ENCODE peak calls at places on chromosome 2, in ten cellular contexts. L is GM23248; Z is PC-9; H is pancreas; S is HL-60; D is fibroblast of lung; B is effector memory CD4-positive, alpha-beta T cell; Y is left lung; K is mesendoderm; Q is CD8-positive, alpha-beta memory T cell. A is an unnamed sample.

GRCh38 chr2:19195681-19196080 is 162.7 kb downstream of the OSR1 start:
- DNase-seq in L (no peak), Z (peak), H (no peak), S (no peak), D (no peak), B (no peak), Y (no peak), K (peak), Q (no peak), A (no peak)

GRCh38 chr2:213119061-213119809 is 32.2 kb downstream of the IKZF2 start:
- DNase-seq in L (peak), Z (no peak), H (no peak), S (peak), D (peak), B (no peak), Y (no peak), K (no peak), Q (peak), A (peak)

GRCh38 chr2:27705851-27706622 is 42.3 kb downstream of the SLC4A1AP start:
- DNase-seq in L (peak), Z (peak), H (peak), S (peak), D (peak), B (no peak), Y (peak), K (peak), Q (no peak), A (peak)

GRCh38 chr2:43136011-43136799 is 90.2 kb downstream of the ZFP36L2 start:
- DNase-seq in L (no peak), Z (peak), H (no peak), S (peak), D (no peak), B (no peak), Y (no peak), K (no peak), Q (no peak), A (no peak)

GRCh38 chr2:219522111-219523030 is 8.1 kb downstream of the ASIC4 start:
- DNase-seq in L (peak), Z (peak), H (no peak), S (no peak), D (peak), B (no peak), Y (no peak), K (peak), Q (no peak), A (no peak)

GRCh38 chr2:204834716-204835115 is 289.4 kb downstream of the PARD3B start:
- DNase-seq in L (no peak), Z (no peak), H (no peak), S (no peak), D (no peak), B (no peak), Y (no peak), K (no peak), Q (no peak), A (no peak)

GRCh38 chr2:160859086-160859485 is 301.1 kb upstream of the TANK start:
- DNase-seq in L (no peak), Z (peak), H (no peak), S (no peak), D (no peak), B (no peak), Y (no peak), K (no peak), Q (no peak), A (no peak)

GRCh38 chr2:96815326-96816126 is 542 bp upstream of the CNNM3 start:
- DNase-seq in L (peak), Z (peak), H (peak), S (no peak), D (peak), B (no peak), Y (no peak), K (peak), Q (no peak), A (no peak)

GRCh38 chr2:27954261-27954673 is 63.7 kb downstream of the BABAM2 start:
- DNase-seq in L (peak), Z (no peak), H (no peak), S (no peak), D (peak), B (no peak), Y (no peak), K (no peak), Q (no peak), A (no peak)

GRCh38 chr2:145961846-145962245 is 1441.9 kb upstream of the ZEB2 start:
- DNase-seq in L (peak), Z (no peak), H (no peak), S (no peak), D (peak), B (no peak), Y (no peak), K (no peak), Q (no peak), A (no peak)

DNA sequence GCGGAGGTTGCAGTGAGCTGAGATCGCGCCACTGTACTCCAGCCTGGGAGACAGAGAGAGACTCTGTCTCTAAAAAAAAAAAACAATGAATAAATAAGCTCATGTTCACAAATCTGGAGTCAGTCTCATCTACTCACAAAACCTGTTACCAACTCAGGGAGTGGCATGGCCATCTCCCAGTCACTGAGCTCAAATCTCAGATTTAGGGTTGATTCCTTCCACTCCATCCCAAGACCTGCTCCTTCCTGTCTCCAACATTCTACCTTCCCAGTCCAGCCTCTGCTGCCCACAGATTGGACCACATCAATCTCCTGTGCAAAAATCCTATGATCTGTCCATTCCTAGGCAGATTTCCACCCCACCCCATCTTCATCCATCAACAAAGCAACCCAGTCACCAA is 1.6 kb downstream of the STAT1 start:
- DNase-seq in L (no peak), Z (no peak), H (no peak), S (no peak), D (no peak), B (no peak), Y (no peak), K (no peak), Q (no peak), A (no peak)
- H3K4me3 ChIP-seq in L (peak), Z (peak), H (peak), S (no peak), D (no peak), B (peak), Y (no peak), K (no peak), Q (peak), A (peak)

DNA sequence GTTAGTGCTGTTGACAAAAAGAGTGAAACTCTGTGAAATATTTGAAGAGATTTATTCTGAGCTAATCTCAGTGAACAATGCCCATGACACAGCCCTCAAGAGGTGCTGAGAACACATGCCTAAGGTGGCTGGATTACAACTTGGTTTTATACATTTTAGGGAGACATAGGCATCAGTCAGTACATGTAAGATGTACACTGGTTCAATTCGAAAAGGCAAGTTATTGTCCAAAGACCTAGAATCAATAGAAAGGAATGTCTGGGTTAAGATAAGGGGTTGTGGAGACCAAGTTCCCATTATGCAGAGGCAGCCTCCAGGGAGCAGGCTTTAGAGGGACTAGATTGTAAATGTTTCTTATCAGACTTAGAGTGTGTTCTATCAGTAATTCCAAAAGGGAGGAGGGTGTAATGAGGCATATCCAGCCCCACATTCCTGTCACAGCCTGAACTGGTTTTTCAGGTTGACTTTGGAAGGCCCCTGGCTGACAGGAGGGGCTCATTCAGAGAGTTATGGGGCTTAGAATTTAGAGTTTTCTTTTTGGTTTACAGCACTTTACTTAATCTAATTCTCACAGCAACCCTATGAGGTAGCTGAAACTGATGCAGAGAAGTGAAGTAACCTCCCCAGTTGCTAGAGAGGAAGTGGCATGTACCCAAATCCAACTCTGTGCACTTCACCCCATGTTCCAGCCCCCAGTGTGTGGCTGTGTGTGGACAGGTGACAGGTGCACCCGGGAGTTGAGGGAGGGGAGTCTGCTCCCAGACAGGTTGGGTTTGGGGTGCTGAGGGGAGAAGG is 28.3 kb upstream of the ASAP2 start:
- DNase-seq in L (peak), Z (peak), H (no peak), S (no peak), D (no peak), B (no peak), Y (no peak), K (peak), Q (no peak), A (no peak)
- H3K27ac ChIP-seq in L (peak), Z (peak), H (peak), S (no peak), D (peak), B (no peak), Y (peak), K (no peak), Q (no peak), A (peak)

DNA sequence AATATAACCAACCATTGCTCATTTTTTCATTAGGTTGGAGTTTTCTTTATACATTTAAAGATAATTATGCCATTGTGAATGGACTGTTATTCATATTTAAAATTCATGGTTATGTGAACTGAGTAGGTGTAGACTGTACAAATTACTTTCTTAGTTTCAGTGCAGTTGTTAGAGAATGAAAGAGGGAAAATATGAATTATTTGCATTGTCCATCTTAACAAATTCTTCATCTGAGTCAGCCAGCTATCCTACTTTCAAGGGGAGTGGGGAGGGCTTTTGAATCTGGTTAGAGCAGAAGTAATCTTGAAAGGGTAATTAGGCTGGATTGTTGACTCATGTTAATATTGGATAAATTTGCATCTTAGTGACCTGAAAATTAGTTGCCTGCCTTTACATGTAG is 212.0 kb downstream of the MCFD2 start:
- DNase-seq in L (peak), Z (no peak), H (no peak), S (no peak), D (no peak), B (no peak), Y (no peak), K (no peak), Q (no peak), A (no peak)
- H3K4me3 ChIP-seq in L (peak), Z (no peak), H (no peak), S (no peak), D (no peak), B (no peak), Y (no peak), K (no peak), Q (no peak), A (peak)

DNA sequence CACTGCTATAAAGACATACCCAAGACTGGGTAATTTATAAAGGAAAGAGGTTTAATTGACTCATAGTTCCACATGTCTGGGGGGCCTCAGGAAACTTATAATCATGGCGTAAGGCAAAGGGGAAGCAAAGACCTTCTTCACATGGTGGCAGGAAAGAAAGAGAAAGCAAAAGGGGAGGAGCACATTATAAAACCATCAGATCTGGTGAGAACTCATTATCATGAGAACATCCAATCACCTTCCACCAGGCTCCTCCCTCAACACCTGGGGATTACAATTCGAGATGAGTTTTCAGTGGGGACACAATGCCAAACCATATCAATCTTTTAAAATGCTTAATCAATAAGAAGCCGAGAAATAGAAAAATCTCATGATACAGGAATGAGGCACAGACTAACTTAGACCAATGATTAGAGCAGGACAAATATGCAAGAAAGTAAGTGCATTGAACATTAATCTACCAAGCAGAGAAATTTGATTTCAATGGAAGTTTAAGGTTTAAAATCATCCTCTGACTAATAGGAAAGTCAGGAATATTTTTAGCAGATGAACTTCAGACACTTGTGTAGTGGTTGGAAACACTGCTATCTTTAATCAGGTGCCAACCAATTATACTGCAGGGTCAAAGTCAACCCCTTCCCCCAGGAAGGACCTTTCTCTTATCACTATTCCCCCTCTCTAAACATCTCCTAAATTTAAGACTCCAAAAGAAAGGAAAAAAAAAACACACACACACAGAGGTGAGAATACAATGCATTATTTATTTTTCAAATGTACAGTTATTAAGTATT is 259.2 kb downstream of the IRS1 start:
- DNase-seq in L (no peak), Z (no peak), H (no peak), S (no peak), D (no peak), B (no peak), Y (no peak), K (no peak), Q (no peak), A (no peak)
- H3K27ac ChIP-seq in L (no peak), Z (no peak), H (no peak), S (no peak), D (no peak), B (no peak), Y (no peak), K (no peak), Q (no peak), A (no peak)

DNA sequence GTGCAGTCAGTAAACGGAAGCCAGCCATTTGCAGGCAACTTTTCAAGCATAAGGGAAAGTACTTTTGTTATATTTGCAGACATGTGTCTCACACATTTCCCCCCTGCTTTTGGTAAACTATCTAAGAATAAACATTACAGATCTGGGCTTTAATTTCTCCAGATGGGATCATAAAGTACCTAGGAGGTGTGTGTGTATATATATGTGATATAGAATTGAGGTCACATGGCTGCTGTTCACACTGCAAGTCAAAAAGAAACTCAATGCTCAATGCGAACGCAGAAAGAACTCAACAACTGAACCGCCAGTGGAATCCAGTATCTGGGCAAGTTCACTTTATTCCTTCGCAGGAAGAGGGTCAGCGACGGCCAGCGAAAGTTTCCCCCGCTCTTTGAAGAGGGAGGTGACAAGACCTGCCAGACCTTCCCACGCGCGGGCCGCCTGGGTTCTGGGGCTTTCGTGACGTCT is 17.7 kb downstream of the POU3F3 start:
- DNase-seq in L (no peak), Z (no peak), H (no peak), S (no peak), D (no peak), B (no peak), Y (no peak), K (no peak), Q (no peak), A (no peak)
- H3K4me3 ChIP-seq in L (no peak), Z (no peak), H (no peak), S (no peak), D (no peak), B (no peak), Y (no peak), K (no peak), Q (no peak), A (no peak)

GRCh38 chr2:48883661-48884060 is 128.1 kb upstream of the LHCGR start:
- DNase-seq in L (no peak), Z (no peak), H (no peak), S (no peak), D (no peak), B (no peak), Y (no peak), K (no peak), Q (no peak), A (no peak)
- H3K27ac ChIP-seq in L (no peak), Z (no peak), H (no peak), S (no peak), D (no peak), B (no peak), Y (no peak), K (no peak), Q (no peak), A (no peak)

GRCh38 chr2:73283545-73284295 is 558 bp downstream of the FBXO41 start:
- DNase-seq in L (no peak), Z (no peak), H (peak), S (peak), D (no peak), B (no peak), Y (no peak), K (no peak), Q (no peak), A (no peak)

GRCh38 chr2:73281244-73281643 is 3.0 kb downstream of the FBXO41 start:
- DNase-seq in L (no peak), Z (no peak), H (no peak), S (no peak), D (no peak), B (no peak), Y (no peak), K (no peak), Q (no peak), A (no peak)

GRCh38 chr2:73284296-73285161 is at the start of gene FBXO41:
- DNase-seq in L (peak), Z (peak), H (peak), S (peak), D (peak), B (peak), Y (peak), K (peak), Q (peak), A (no peak)

GRCh38 chr2:73285162-73285739 is 973 bp upstream of the FBXO41 start:
- DNase-seq in L (no peak), Z (peak), H (no peak), S (peak), D (no peak), B (no peak), Y (peak), K (no peak), Q (no peak), A (no peak)

DNA sequence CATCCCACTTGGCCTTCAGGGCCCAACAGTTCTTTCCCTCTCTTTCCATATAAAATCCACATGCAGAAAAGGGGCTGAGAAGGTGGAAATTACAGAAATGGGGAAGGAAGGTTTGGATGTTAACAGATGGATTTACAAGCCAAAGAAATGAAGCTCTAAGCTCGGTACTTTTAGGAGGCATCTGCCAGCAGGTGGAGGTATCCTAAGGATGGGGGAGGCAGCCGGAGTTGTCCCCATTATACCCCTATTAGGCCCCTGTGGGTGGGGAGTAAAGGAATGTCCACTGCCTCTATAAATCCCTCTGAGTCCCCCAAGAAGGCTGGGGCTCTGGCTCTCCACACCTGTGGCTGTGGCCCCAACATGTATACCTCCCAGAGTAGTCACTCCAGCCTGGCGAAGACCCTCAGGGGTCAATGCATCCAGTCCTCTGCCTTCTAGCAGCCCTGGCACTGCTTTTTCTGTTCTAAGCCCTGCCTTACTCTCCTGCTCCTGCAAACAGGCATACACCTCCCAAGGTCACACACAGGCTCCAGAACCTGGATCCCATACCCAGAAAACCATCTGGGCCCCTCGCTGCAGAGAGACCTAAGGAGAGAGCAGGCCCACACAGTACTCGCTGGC is 1.2 kb downstream of the FBXO41 start:
- DNase-seq in L (no peak), Z (no peak), H (no peak), S (no peak), D (no peak), B (no peak), Y (no peak), K (no peak), Q (no peak), A (no peak)
- H3K4me3 ChIP-seq in L (peak), Z (peak), H (peak), S (peak), D (peak), B (peak), Y (no peak), K (no peak), Q (no peak), A (peak)

GRCh38 chr2:218400930-218401833 is 1.5 kb downstream of the CTDSP1 start:
- DNase-seq in L (peak), Z (no peak), H (peak), S (no peak), D (no peak), B (no peak), Y (peak), K (no peak), Q (no peak), A (no peak)
- H3K27ac ChIP-seq in L (peak), Z (no peak), H (peak), S (peak), D (peak), B (peak), Y (peak), K (no peak), Q (peak), A (no peak)

DNA sequence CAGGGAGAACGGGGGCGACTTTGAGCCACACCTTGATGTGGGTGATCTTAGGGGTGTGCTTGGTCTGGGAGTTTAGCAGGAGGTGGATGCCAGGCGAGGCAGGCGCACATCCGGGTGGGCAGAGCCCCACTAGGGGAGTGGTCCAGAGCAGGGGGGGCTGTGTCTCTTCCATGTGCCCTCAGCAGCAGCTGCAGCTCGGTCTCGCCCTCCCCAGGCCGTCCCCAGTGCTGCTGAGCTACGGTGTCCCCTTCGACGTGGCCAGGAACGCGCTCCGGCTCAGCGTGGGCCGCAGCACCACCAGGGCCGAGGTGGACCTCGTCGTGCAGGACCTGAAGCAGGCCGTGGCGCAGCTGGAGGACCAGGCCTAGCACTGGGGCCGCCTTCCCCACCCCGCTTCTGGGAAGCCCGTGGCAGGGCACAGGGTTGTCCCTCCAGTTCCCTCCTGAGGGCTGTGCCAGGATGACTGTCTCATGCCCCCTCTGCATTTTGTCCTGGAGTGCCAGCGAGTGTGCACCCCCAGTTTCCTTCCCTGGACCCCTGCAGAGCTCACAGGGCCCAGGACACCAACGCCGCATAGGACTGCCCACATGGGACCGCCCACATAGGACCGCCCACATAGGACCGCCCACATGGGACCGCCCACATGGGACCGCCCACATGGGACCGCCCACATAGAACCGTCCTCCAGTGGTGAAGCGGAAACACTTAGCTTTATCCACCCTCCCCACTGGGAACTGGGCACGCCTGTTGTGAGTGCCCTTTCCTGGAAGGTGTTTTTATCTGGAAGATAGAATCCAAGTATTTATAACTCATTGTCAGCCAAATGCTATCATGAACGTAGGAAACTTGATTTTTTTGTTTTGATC is 1.9 kb upstream of the ESPNL start:
- DNase-seq in L (peak), Z (peak), H (peak), S (peak), D (peak), B (no peak), Y (no peak), K (peak), Q (peak), A (peak)
- H3K4me3 ChIP-seq in L (no peak), Z (no peak), H (no peak), S (no peak), D (no peak), B (no peak), Y (no peak), K (no peak), Q (no peak), A (no peak)